ENCODE peak calls at places on chromosome 20, in nine cellular contexts. One of them, this sample, is unnamed.

GRCh38 chr20:53606364-53606985 is 12.8 kb upstream of the ZNF217 start:
- DNase-seq in SK-N-SH: no peak
- DNase-seq in GM23338: no peak
- DNase-seq in neural progenitor cell: no peak
- DNase-seq in PC-3: peak
- DNase-seq in hepatocyte: no peak
- DNase-seq in OCI-LY7: no peak
- DNase-seq in MM.1S: no peak
- DNase-seq in HCT116: no peak
- DNase-seq in this sample: peak

GRCh38 chr20:54468082-54468481 is 7.3 kb upstream of the DOK5 start:
- DNase-seq in HCT116: no peak
- DNase-seq in neural progenitor cell: no peak
- DNase-seq in GM23338: no peak
- DNase-seq in MM.1S: no peak
- DNase-seq in SK-N-SH: no peak
- DNase-seq in hepatocyte: no peak
- DNase-seq in OCI-LY7: no peak
- DNase-seq in PC-3: no peak
- DNase-seq in this sample: peak

GRCh38 chr20:49584418-49585382 is 16.8 kb upstream of the PTGIS start:
- DNase-seq in GM23338: no peak
- DNase-seq in PC-3: peak
- DNase-seq in hepatocyte: peak
- DNase-seq in neural progenitor cell: no peak
- DNase-seq in SK-N-SH: no peak
- DNase-seq in MM.1S: no peak
- DNase-seq in OCI-LY7: no peak
- DNase-seq in HCT116: no peak
- DNase-seq in this sample: peak

GRCh38 chr20:10466325-10466724 is 31.2 kb downstream of the SLX4IP start:
- DNase-seq in GM23338: peak
- DNase-seq in OCI-LY7: no peak
- DNase-seq in neural progenitor cell: peak
- DNase-seq in MM.1S: no peak
- DNase-seq in SK-N-SH: no peak
- DNase-seq in HCT116: no peak
- DNase-seq in PC-3: no peak
- DNase-seq in hepatocyte: no peak
- DNase-seq in this sample: no peak

GRCh38 chr20:64146301-64146935 is 17.8 kb upstream of the MYT1 start:
- DNase-seq in GM23338: no peak
- DNase-seq in OCI-LY7: no peak
- DNase-seq in neural progenitor cell: peak
- DNase-seq in PC-3: no peak
- DNase-seq in HCT116: no peak
- DNase-seq in MM.1S: no peak
- DNase-seq in hepatocyte: no peak
- DNase-seq in SK-N-SH: peak
- DNase-seq in this sample: no peak

GRCh38 chr20:12570371-12570770 is 438.4 kb upstream of the SPTLC3 start:
- DNase-seq in neural progenitor cell: peak
- DNase-seq in PC-3: peak
- DNase-seq in hepatocyte: peak
- DNase-seq in GM23338: peak
- DNase-seq in SK-N-SH: peak
- DNase-seq in OCI-LY7: peak
- DNase-seq in HCT116: no peak
- DNase-seq in MM.1S: peak
- DNase-seq in this sample: no peak

GRCh38 chr20:10611357-10611756 is 62.4 kb downstream of the JAG1 start:
- DNase-seq in GM23338: peak
- DNase-seq in hepatocyte: peak
- DNase-seq in MM.1S: no peak
- DNase-seq in OCI-LY7: peak
- DNase-seq in HCT116: no peak
- DNase-seq in PC-3: peak
- DNase-seq in neural progenitor cell: peak
- DNase-seq in SK-N-SH: peak
- DNase-seq in this sample: peak

GRCh38 chr20:62360854-62361798 is 6.0 kb downstream of the LAMA5 start:
- DNase-seq in neural progenitor cell: no peak
- DNase-seq in GM23338: peak
- DNase-seq in HCT116: no peak
- DNase-seq in hepatocyte: peak
- DNase-seq in SK-N-SH: no peak
- DNase-seq in PC-3: peak
- DNase-seq in OCI-LY7: no peak
- DNase-seq in MM.1S: no peak
- DNase-seq in this sample: no peak

GRCh38 chr20:53795170-53795569 is 201.5 kb upstream of the ZNF217 start:
- DNase-seq in hepatocyte: no peak
- DNase-seq in MM.1S: no peak
- DNase-seq in PC-3: peak
- DNase-seq in GM23338: no peak
- DNase-seq in HCT116: no peak
- DNase-seq in SK-N-SH: no peak
- DNase-seq in neural progenitor cell: no peak
- DNase-seq in OCI-LY7: no peak
- DNase-seq in this sample: peak

GRCh38 chr20:32709528-32710121 is 33.6 kb downstream of the COMMD7 start:
- DNase-seq in hepatocyte: peak
- DNase-seq in SK-N-SH: peak
- DNase-seq in neural progenitor cell: no peak
- DNase-seq in OCI-LY7: no peak
- DNase-seq in GM23338: no peak
- DNase-seq in HCT116: no peak
- DNase-seq in MM.1S: no peak
- DNase-seq in PC-3: no peak
- DNase-seq in this sample: no peak

GRCh38 chr20:1863296-1863695 is 31.9 kb upstream of the SIRPA start:
- DNase-seq in neural progenitor cell: no peak
- DNase-seq in HCT116: no peak
- DNase-seq in hepatocyte: no peak
- DNase-seq in PC-3: no peak
- DNase-seq in SK-N-SH: no peak
- DNase-seq in GM23338: no peak
- DNase-seq in OCI-LY7: no peak
- DNase-seq in MM.1S: no peak
- DNase-seq in this sample: no peak

GRCh38 chr20:57433658-57434389 is 42.6 kb downstream of the RBM38 start:
- DNase-seq in GM23338: no peak
- DNase-seq in hepatocyte: no peak
- DNase-seq in PC-3: no peak
- DNase-seq in HCT116: no peak
- DNase-seq in MM.1S: no peak
- DNase-seq in OCI-LY7: no peak
- DNase-seq in neural progenitor cell: no peak
- DNase-seq in SK-N-SH: no peak
- DNase-seq in this sample: no peak

GRCh38 chr20:57872816-57873409 is 163.1 kb upstream of the PMEPA1 start:
- DNase-seq in OCI-LY7: no peak
- DNase-seq in MM.1S: no peak
- DNase-seq in HCT116: no peak
- DNase-seq in PC-3: no peak
- DNase-seq in SK-N-SH: no peak
- DNase-seq in GM23338: no peak
- DNase-seq in hepatocyte: no peak
- DNase-seq in neural progenitor cell: no peak
- DNase-seq in this sample: no peak

GRCh38 chr20:44394520-44395182 is 39.2 kb downstream of the HNF4A start:
- DNase-seq in MM.1S: no peak
- DNase-seq in neural progenitor cell: no peak
- DNase-seq in GM23338: no peak
- DNase-seq in OCI-LY7: no peak
- DNase-seq in HCT116: no peak
- DNase-seq in PC-3: no peak
- DNase-seq in SK-N-SH: no peak
- DNase-seq in hepatocyte: peak
- DNase-seq in this sample: no peak

GRCh38 chr20:47792021-47792618 is 6.8 kb upstream of the SULF2 start:
- DNase-seq in OCI-LY7: no peak
- DNase-seq in HCT116: no peak
- DNase-seq in GM23338: no peak
- DNase-seq in SK-N-SH: no peak
- DNase-seq in MM.1S: no peak
- DNase-seq in neural progenitor cell: no peak
- DNase-seq in hepatocyte: peak
- DNase-seq in PC-3: peak
- DNase-seq in this sample: peak

DNA sequence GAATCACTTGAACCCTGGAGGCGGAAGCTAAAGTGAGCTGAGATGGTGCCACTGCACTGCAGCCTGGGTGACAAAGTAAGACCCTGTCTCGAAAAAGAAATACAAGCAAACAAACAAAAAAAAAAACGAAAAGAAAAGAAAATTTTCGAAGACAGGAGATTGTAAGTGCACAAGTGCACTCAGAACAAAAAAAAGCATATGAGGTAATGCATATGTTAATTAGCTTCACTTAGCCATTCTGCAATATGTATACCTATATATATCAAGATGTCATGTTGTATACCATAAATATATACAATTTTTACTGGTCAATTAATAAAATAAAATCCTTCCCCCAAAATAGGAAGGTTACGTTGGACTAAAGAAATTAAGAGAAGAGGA is 127.5 kb downstream of the RIN2 start:
- DNase-seq in OCI-LY7: no peak
- DNase-seq in GM23338: no peak
- DNase-seq in SK-N-SH: no peak
- DNase-seq in hepatocyte: no peak
- DNase-seq in neural progenitor cell: no peak
- DNase-seq in MM.1S: no peak
- DNase-seq in HCT116: no peak
- DNase-seq in PC-3: peak
- DNase-seq in this sample: peak
- TF ChIP-seq EZH2phosphoT487 in OCI-LY7: no peak
- TF ChIP-seq EZH2phosphoT487 in GM23338: no peak
- TF ChIP-seq EZH2phosphoT487 in SK-N-SH: no peak
- TF ChIP-seq EZH2phosphoT487 in hepatocyte: no peak
- TF ChIP-seq EZH2phosphoT487 in neural progenitor cell: no peak
- TF ChIP-seq EZH2phosphoT487 in MM.1S: no peak
- TF ChIP-seq EZH2phosphoT487 in HCT116: no peak
- TF ChIP-seq EZH2phosphoT487 in PC-3: no peak
- TF ChIP-seq EZH2phosphoT487 in this sample: no peak

GRCh38 chr20:3550857-3551256 is 80.0 kb downstream of the ATRN start:
- DNase-seq in PC-3: no peak
- DNase-seq in SK-N-SH: no peak
- DNase-seq in MM.1S: no peak
- DNase-seq in hepatocyte: no peak
- DNase-seq in neural progenitor cell: no peak
- DNase-seq in OCI-LY7: no peak
- DNase-seq in GM23338: no peak
- DNase-seq in HCT116: no peak
- DNase-seq in this sample: no peak
- TF ChIP-seq EZH2phosphoT487 in PC-3: no peak
- TF ChIP-seq EZH2phosphoT487 in SK-N-SH: no peak
- TF ChIP-seq EZH2phosphoT487 in MM.1S: no peak
- TF ChIP-seq EZH2phosphoT487 in hepatocyte: no peak
- TF ChIP-seq EZH2phosphoT487 in neural progenitor cell: no peak
- TF ChIP-seq EZH2phosphoT487 in OCI-LY7: no peak
- TF ChIP-seq EZH2phosphoT487 in GM23338: no peak
- TF ChIP-seq EZH2phosphoT487 in HCT116: no peak
- TF ChIP-seq EZH2phosphoT487 in this sample: no peak

GRCh38 chr20:25254986-25255680 is 7.2 kb downstream of the PYGB start:
- DNase-seq in PC-3: no peak
- DNase-seq in MM.1S: no peak
- DNase-seq in GM23338: no peak
- DNase-seq in SK-N-SH: peak
- DNase-seq in OCI-LY7: no peak
- DNase-seq in HCT116: no peak
- DNase-seq in hepatocyte: no peak
- DNase-seq in neural progenitor cell: no peak
- DNase-seq in this sample: peak

GRCh38 chr20:25252226-25252625 is 4.3 kb downstream of the PYGB start:
- DNase-seq in HCT116: no peak
- DNase-seq in SK-N-SH: no peak
- DNase-seq in GM23338: no peak
- DNase-seq in PC-3: no peak
- DNase-seq in neural progenitor cell: no peak
- DNase-seq in hepatocyte: peak
- DNase-seq in OCI-LY7: no peak
- DNase-seq in MM.1S: no peak
- DNase-seq in this sample: no peak

GRCh38 chr20:25254571-25254970 is 6.7 kb downstream of the PYGB start:
- DNase-seq in SK-N-SH: peak
- DNase-seq in OCI-LY7: no peak
- DNase-seq in GM23338: no peak
- DNase-seq in neural progenitor cell: peak
- DNase-seq in PC-3: no peak
- DNase-seq in hepatocyte: no peak
- DNase-seq in MM.1S: no peak
- DNase-seq in HCT116: no peak
- DNase-seq in this sample: no peak

GRCh38 chr20:25252686-25253421 is 5.0 kb downstream of the PYGB start:
- DNase-seq in neural progenitor cell: no peak
- DNase-seq in MM.1S: no peak
- DNase-seq in HCT116: no peak
- DNase-seq in GM23338: no peak
- DNase-seq in OCI-LY7: no peak
- DNase-seq in hepatocyte: peak
- DNase-seq in PC-3: peak
- DNase-seq in SK-N-SH: peak
- DNase-seq in this sample: no peak

DNA sequence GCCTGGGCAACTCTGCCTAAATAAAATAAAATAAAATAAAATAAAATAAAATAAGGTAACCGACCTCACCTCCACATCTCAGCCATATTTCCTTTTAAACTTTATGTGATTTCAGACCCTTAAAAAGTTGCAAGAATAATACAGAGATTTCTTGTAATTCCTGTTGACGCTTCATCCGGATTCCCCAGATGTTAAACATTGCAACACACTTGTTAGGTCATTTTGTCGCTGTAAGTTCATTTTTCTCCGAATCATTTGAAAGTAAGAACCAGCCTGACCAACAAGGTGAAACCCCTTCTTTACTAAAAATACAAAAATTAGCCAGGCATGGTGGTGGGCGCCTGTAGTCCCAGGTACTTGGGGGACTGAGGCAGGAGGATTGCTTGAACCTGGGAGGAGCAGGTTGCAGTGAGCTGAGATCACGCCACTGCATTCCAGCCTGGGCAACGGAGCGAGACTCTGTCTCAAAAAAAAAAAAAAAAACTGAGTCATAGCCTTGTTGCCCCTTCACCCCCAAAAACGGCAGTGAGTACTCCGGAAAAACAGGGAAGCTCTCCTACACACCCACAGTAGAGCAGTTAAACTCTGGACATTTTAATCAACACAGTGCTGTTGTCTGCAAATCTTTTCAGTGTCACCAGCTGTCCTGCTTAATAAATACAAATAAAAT is 5.9 kb downstream of the PYGB start:
- DNase-seq in OCI-LY7: no peak
- DNase-seq in HCT116: no peak
- DNase-seq in GM23338: no peak
- DNase-seq in PC-3: no peak
- DNase-seq in hepatocyte: peak
- DNase-seq in MM.1S: no peak
- DNase-seq in SK-N-SH: peak
- DNase-seq in neural progenitor cell: no peak
- DNase-seq in this sample: no peak
- TF ChIP-seq EZH2phosphoT487 in OCI-LY7: no peak
- TF ChIP-seq EZH2phosphoT487 in HCT116: no peak
- TF ChIP-seq EZH2phosphoT487 in GM23338: no peak
- TF ChIP-seq EZH2phosphoT487 in PC-3: no peak
- TF ChIP-seq EZH2phosphoT487 in hepatocyte: no peak
- TF ChIP-seq EZH2phosphoT487 in MM.1S: no peak
- TF ChIP-seq EZH2phosphoT487 in SK-N-SH: no peak
- TF ChIP-seq EZH2phosphoT487 in neural progenitor cell: no peak
- TF ChIP-seq EZH2phosphoT487 in this sample: no peak

GRCh38 chr20:23135449-23136447 is 49.6 kb upstream of the CD93 start:
- DNase-seq in SK-N-SH: no peak
- DNase-seq in neural progenitor cell: no peak
- DNase-seq in MM.1S: no peak
- DNase-seq in GM23338: no peak
- DNase-seq in OCI-LY7: no peak
- DNase-seq in PC-3: no peak
- DNase-seq in hepatocyte: no peak
- DNase-seq in HCT116: no peak
- DNase-seq in this sample: no peak
- TF ChIP-seq EZH2phosphoT487 in SK-N-SH: no peak
- TF ChIP-seq EZH2phosphoT487 in neural progenitor cell: no peak
- TF ChIP-seq EZH2phosphoT487 in MM.1S: no peak
- TF ChIP-seq EZH2phosphoT487 in GM23338: no peak
- TF ChIP-seq EZH2phosphoT487 in OCI-LY7: no peak
- TF ChIP-seq EZH2phosphoT487 in PC-3: no peak
- TF ChIP-seq EZH2phosphoT487 in hepatocyte: no peak
- TF ChIP-seq EZH2phosphoT487 in HCT116: no peak
- TF ChIP-seq EZH2phosphoT487 in this sample: no peak